ENCODE peak calls at places on chromosomes 1 and 21, in seven cellular contexts. C is fibroblast of the aortic adventitia; Q is stimulated activated CD8-positive, alpha-beta memory T cell treated with anti-CD3 and anti-CD28 coated beads, Interleukin-4, amount 100 ng/mL, for 24 hours; K is omental fat pad; H is germinal center; L is T-cell; E is esophagus muscularis mucosa. R is an unnamed sample.
A peak's percentile ranks its signal among the peaks of the same experiment; 100 is the strongest.

GRCh38 chr1:166902279-166902678 is 26.2 kb upstream of the TADA1 start:
- DNase-seq in H (no peak), C (peak; percentile 29), L (no peak), K (no peak), Q (no peak), E (no peak), R (no peak)

GRCh38 chr21:36330904-36331303 is 10.9 kb downstream of the MORC3 start:
- DNase-seq in E (no peak), H (peak; percentile 61), K (no peak), L (no peak), Q (no peak), C (peak; percentile 71), R (no peak)

GRCh38 chr1:101260531-101260930 is 23.7 kb downstream of the S1PR1 start:
- DNase-seq in L (no peak), E (no peak), K (no peak), C (peak; percentile 39), Q (no peak), H (no peak), R (no peak)

GRCh38 chr21:35212393-35213127 is 163.5 kb upstream of the RUNX1 start:
- DNase-seq in L (no peak), C (no peak), H (no peak), Q (no peak), K (no peak), E (no peak), R (no peak)

GRCh38 chr1:54390655-54391054 is 15.5 kb downstream of the SSBP3 start:
- DNase-seq in K (no peak), H (no peak), C (peak; percentile 39), L (no peak), Q (no peak), E (no peak), R (no peak)

GRCh38 chr1:219283541-219283940 is 109.9 kb downstream of the LYPLAL1 start:
- DNase-seq in C (no peak), K (no peak), H (no peak), E (no peak), Q (no peak), L (no peak), R (no peak)

GRCh38 chr1:37243368-37244082 is 209.2 kb upstream of the GRIK3 start:
- DNase-seq in K (no peak), Q (no peak), E (no peak), C (no peak), L (no peak), H (no peak), R (no peak)

GRCh38 chr1:67256291-67257172 is 51.1 kb upstream of the IL12RB2 start:
- DNase-seq in H (no peak), C (peak; percentile 4), E (no peak), L (no peak), Q (no peak), K (no peak), R (no peak)

GRCh38 chr1:170133663-170134062 is 12.1 kb upstream of the NTMT2 start:
- DNase-seq in C (no peak), E (no peak), H (no peak), Q (no peak), K (no peak), L (no peak), R (no peak)

GRCh38 chr1:13624526-13624925 is 40.9 kb downstream of the PDPN start:
- DNase-seq in H (no peak), Q (no peak), E (no peak), K (no peak), C (no peak), L (no peak), R (no peak)

GRCh38 chr1:204390731-204391466 is 20.7 kb downstream of the PPP1R15B start:
- DNase-seq in L (no peak), Q (no peak), H (no peak), K (no peak), E (no peak), C (peak; percentile 42), R (no peak)

GRCh38 chr21:37207441-37208009 is 59.6 kb downstream of the VPS26C start:
- DNase-seq in K (no peak), E (no peak), C (peak; percentile 31), H (peak; percentile 15), Q (no peak), L (no peak), R (no peak)

GRCh38 chr1:8142955-8143629 is 117.0 kb upstream of the ERRFI1 start:
- DNase-seq in E (no peak), C (peak; percentile 22), Q (no peak), K (no peak), L (no peak), H (no peak), R (no peak)

GRCh38 chr1:214461305-214461704 is 90.1 kb downstream of the PTPN14 start:
- DNase-seq in C (no peak), H (no peak), E (no peak), Q (no peak), K (no peak), L (no peak), R (no peak)

GRCh38 chr1:208988811-208989222 is 594.7 kb upstream of the CAMK1G start:
- DNase-seq in H (no peak), C (peak; percentile 77), Q (no peak), K (no peak), L (no peak), E (no peak), R (peak; percentile 13)

GRCh38 chr1:1168451-1169411 is 4.9 kb upstream of the TTLL10 start:
- DNase-seq in K (no peak), E (no peak), L (no peak), H (no peak), C (no peak), Q (no peak), R (no peak)

GRCh38 chr1:184191181-184191601 is 139.7 kb downstream of the TSEN15 start:
- DNase-seq in H (no peak), E (no peak), L (no peak), C (peak; percentile 93), Q (no peak), K (no peak), R (no peak)

GRCh38 chr1:119327436-119328155 is 41.0 kb upstream of the HAO2 start:
- DNase-seq in C (peak; percentile 16), K (no peak), Q (peak; percentile 3), L (no peak), E (no peak), H (peak; percentile 24), R (peak; percentile 43)

GRCh38 chr1:39900662-39901485 is 843 bp downstream of the MYCL start:
- DNase-seq in Q (no peak), C (no peak), K (no peak), E (no peak), L (no peak), H (no peak), R (peak; percentile 80)

GRCh38 chr1:15956150-15956549 is 19.8 kb downstream of the ZBTB17 start:
- DNase-seq in L (no peak), E (no peak), K (no peak), H (no peak), C (peak; percentile 49), Q (no peak), R (no peak)

GRCh38 chr1:225946082-225946620 is 5.1 kb upstream of the LEFTY2 start:
- DNase-seq in E (no peak), K (no peak), Q (no peak), C (no peak), L (no peak), H (no peak), R (no peak)

GRCh38 chr1:218439541-218440295 is 94.6 kb downstream of the TGFB2 start:
- DNase-seq in E (no peak), H (no peak), C (peak; percentile 31), K (no peak), L (no peak), Q (no peak), R (no peak)

R was measured in NCI-H748 treated with DMSO at 0.1 percent for 48 hours.